ENCODE peak calls at places on chromosomes 5 and 9, in four cellular contexts. T is neuronal stem cell, I is upper lobe of right lung, Z is IMR-90. S is an unnamed sample. For H3K4me1, the result is how much of the 10 kb centered on the place peaks cover.

GRCh38 chr5:135551593-135552447 is 16.1 kb upstream of the NEUROG1 start:
- DNase-seq in T (no peak), I (no peak), Z (peak), S (peak)

GRCh38 chr5:54175-54730 is 37.7 kb upstream of the PLEKHG4B start:
- DNase-seq in Z (no peak), I (no peak), T (no peak), S (no peak)

GRCh38 chr5:124418390-124418789 is 328.0 kb downstream of the ZNF608 start:
- DNase-seq in I (no peak), Z (no peak), T (no peak), S (no peak)

GRCh38 chr5:150632305-150633160 is 7.9 kb upstream of the SYNPO start:
- DNase-seq in Z (peak), T (no peak), I (no peak), S (peak)

GRCh38 chr5:77871946-77872345 is 95.8 kb upstream of the TBCA start:
- DNase-seq in I (no peak), Z (peak), T (no peak), S (no peak)

GRCh38 chr5:67746103-67746502 is 469.5 kb upstream of the PIK3R1 start:
- DNase-seq in I (no peak), T (no peak), Z (no peak), S (no peak)

GRCh38 chr9:21141427-21141882 is at the start of gene IFNW1:
- DNase-seq in Z (no peak), T (no peak), I (no peak), S (peak)

GRCh38 chr5:134506054-134507039 is 19.1 kb upstream of the JADE2 start:
- DNase-seq in I (peak), T (no peak), Z (no peak), S (no peak)

GRCh38 chr9:14542071-14542470 is 151.2 kb downstream of the ZDHHC21 start:
- DNase-seq in Z (no peak), T (no peak), I (no peak), S (no peak)

GRCh38 chr9:35954942-35955546 is 2.9 kb downstream of the OR2S2 start:
- DNase-seq in I (no peak), T (peak), Z (peak), S (peak)

GRCh38 chr9:113876806-113877236 is 712 bp downstream of the ZNF618 start:
- DNase-seq in Z (peak), I (no peak), T (no peak), S (peak)

GRCh38 chr9:33932078-33932807 is 115.3 kb downstream of the UBE2R2 start:
- DNase-seq in T (no peak), I (no peak), Z (no peak), S (no peak)

GRCh38 chr9:8863064-8863463 is 1063.5 kb upstream of the DMAC1 start:
- DNase-seq in I (no peak), Z (no peak), T (no peak), S (no peak)

GRCh38 chr9:34612788-34613390 is 992 bp upstream of the RPP25L start:
- DNase-seq in Z (peak), I (peak), T (no peak), S (peak)

GRCh38 chr9:5698810-5699556 is 70.1 kb downstream of the RIC1 start:
- DNase-seq in Z (peak), I (no peak), T (no peak), S (peak)

GRCh38 chr5:177995691-177996595 is at the start of gene PROP1:
- DNase-seq in I (no peak), T (no peak), Z (no peak), S (no peak)

GRCh38 chr5:7392401-7393024 is 3.4 kb upstream of the ADCY2 start:
- DNase-seq in T (peak), I (no peak), Z (no peak), S (peak)

GRCh38 chr5:39068099-39068498 is 6.1 kb downstream of the RICTOR start:
- DNase-seq in I (no peak), Z (no peak), T (no peak), S (no peak)

GRCh38 chr9:20701058-20701457 is 17.0 kb downstream of the FOCAD start:
- DNase-seq in T (no peak), I (no peak), Z (no peak), S (no peak)

GRCh38 chr5:157559301-157559700 is 16.3 kb downstream of the ADAM19 start:
- DNase-seq in Z (peak), I (no peak), T (no peak), S (peak)

GRCh38 chr5:141734501-141735231 is 52.6 kb upstream of the ARAP3 start:
- DNase-seq in I (no peak), Z (peak), T (peak), S (peak)

GRCh38 chr9:126498331-126498730 is 115.4 kb upstream of the LMX1B start:
- DNase-seq in Z (no peak), I (no peak), T (no peak), S (no peak)

GRCh38 chr5:60092671-60093422 is 199.3 kb upstream of the PDE4D start:
- DNase-seq in T (no peak), Z (peak), I (no peak), S (peak)

GRCh38 chr9:121288874-121289553 is 21.1 kb downstream of the GSN start:
- DNase-seq in T (peak), I (peak), Z (peak), S (peak)

GRCh38 chr5:30809907-30810306 is 383.6 kb upstream of the CDH6 start:
- DNase-seq in T (no peak), Z (no peak), I (no peak), S (no peak)

GRCh38 chr5:150055707-150056443 is 30.5 kb downstream of the CSF1R start:
- DNase-seq in I (no peak), Z (no peak), T (no peak), S (no peak)

DNA sequence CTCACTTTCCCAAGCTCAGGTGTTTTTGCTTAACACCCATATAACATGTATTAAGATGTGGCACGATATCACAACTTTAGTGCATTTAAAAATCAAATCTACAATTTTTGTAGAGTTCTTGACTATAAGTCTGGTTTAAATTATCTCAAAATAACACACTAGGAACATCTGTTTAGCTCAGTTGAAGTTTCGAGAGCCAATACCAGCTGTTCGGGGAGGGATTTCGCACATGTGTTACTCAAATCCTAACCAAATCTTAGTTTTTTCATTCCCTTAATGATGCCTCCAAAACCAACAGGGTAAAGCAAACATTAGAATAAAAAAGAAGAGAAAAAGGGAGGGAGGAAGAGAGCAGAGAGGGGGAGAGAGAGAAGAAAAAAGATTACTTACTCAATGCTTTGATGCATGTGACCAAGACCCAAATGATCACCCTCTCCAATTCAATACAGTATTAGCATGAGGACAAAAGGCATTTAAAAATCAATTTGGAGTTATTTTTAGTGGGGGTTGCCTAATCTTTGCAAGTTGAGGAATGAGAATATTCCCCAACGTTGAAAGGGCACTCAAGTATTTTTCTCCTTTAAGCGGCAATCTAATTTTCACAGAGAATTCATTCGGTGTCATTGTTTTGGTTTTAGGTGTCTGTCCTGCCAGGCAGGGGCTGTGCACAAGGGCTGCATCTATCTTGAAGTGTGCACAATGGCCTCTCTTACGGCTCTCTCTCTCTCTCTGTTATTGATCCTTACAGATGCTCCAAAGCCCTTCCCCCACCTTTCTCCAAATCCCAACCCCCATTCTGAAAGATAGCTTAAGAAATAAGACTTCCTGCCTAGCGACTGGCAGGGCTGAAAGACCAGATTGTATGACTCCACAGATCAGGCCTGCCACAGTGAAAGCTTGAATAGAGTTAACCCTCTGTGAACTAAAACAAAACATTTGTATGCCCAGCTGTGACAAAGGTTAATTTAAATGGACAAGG is 86.2 kb upstream of the NR5A1 start:
- DNase-seq in T (peak), I (no peak), Z (peak), S (no peak)
- H3K4me1 ChIP-seq in T (under half), I (under half), Z (under half), S (half or more)

DNA sequence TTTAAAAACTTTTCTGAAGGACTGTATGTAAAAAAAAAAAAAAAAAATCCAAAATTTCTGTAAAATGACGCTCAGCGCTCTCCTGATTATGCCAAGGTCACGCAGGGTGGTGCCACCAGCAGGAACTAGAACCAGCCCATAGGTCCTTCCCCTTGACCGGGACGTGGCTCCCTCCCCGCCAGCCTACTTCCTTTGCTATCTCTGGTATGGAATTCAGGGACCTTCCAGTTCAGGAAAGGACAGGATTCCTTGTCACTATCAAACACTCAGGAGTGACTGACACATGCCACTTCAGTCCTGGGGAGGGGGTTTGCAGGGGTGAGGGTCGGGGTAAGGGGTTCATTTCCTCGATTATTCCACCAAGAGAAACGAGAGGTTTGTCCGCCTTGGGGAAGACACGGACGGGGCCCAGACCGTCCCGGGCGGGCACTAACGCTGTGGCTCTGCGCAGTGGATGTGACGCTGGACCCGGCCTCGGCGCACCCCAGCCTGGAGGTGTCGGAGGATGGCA is 18.8 kb downstream of the BTNL9 start:
- DNase-seq in Z (no peak), T (no peak), I (no peak), S (no peak)
- H3K4me3 ChIP-seq in Z (no peak), T (peak), I (no peak), S (no peak)

DNA sequence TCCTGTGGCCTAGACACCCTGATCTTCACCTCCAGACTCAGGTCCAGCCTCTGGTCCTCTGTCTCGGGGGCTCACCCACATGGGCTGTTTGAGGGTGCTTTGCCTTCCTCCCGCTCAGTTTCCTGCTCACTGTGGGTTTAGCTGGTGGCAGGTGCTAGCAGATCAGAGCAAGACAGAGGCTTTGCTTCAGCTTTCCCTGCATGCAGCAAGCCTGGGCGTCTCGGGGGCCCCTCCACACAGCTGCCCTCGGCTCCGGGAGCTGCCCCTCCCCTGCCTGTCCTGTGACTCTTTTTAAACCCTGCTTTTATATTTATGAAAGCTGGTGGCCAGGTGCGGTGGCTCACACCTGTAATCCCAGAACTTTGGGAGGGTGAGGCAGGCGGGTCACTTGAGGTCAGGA is 14.6 kb downstream of the MRPL36 start:
- DNase-seq in I (peak), Z (no peak), T (no peak), S (no peak)
- H3K4me1 ChIP-seq in I (under half), Z (under half), T (under half), S (under half)

GRCh38 chr5:139304391-139305324 is 11.1 kb downstream of the MATR3 start:
- DNase-seq in Z (no peak), T (no peak), I (no peak), S (no peak)
- H3K4me3 ChIP-seq in Z (no peak), T (no peak), I (no peak), S (no peak)

DNA sequence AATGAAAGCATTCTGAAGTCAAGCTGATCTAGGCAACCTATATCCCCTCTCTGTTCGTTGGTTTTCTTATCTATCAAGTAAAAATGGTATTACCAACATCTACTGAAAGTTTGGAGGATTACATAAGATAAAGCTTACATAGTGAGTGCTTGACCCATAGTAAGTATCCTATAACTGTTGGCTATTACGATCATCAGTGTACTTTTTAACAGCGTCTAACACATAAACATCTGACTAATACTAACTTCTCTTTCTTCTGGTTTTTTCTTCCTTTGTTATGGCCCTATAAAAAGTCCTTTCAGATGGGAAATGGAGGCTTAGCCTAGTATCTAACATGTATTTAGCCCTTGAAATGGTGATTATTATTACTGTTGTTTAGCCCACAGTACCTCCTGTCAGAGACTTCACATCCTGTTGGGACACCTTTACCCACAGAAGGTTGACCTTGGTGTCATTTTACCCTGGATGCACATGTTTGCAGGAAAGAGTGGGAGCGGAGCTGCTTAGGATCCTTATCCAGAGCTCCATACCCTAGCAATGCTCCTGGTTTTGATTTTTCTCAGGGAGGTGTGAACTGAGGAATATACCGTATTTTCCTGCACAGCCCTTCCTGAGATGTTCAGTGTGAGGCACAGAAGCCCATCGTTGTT is 6.0 kb downstream of the INSYN2B start:
- DNase-seq in I (no peak), T (no peak), Z (peak), S (no peak)
- H3K4me1 ChIP-seq in I (under half), T (under half), Z (under half), S (under half)

DNA sequence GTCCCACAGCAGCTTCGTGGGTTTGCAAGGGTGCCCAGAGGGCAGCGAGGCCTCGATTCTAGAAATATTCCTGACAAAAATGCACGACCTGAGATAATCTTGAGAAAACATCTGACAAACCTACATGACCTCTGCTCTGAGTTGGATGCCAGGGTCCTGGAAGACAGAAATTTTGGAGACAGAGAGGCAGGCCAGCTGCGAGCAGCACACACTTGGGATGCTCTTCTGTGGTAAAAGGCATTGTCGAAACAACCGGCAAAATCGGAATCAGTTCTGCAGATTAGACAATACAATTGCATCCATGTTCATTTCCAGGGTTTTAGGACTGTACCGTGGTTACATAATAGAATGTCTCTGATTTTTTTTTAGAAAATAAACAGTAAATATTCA is 74.2 kb downstream of the GADD45G start:
- DNase-seq in T (no peak), I (no peak), Z (no peak), S (no peak)
- H3K4me3 ChIP-seq in T (no peak), I (no peak), Z (no peak), S (no peak)

GRCh38 chr9:124264812-124265211 is 7.1 kb downstream of the NEK6 start:
- DNase-seq in Z (peak), T (no peak), I (no peak), S (no peak)
- H3K4me1 ChIP-seq in Z (half or more), T (half or more), I (half or more), S (half or more)

DNA sequence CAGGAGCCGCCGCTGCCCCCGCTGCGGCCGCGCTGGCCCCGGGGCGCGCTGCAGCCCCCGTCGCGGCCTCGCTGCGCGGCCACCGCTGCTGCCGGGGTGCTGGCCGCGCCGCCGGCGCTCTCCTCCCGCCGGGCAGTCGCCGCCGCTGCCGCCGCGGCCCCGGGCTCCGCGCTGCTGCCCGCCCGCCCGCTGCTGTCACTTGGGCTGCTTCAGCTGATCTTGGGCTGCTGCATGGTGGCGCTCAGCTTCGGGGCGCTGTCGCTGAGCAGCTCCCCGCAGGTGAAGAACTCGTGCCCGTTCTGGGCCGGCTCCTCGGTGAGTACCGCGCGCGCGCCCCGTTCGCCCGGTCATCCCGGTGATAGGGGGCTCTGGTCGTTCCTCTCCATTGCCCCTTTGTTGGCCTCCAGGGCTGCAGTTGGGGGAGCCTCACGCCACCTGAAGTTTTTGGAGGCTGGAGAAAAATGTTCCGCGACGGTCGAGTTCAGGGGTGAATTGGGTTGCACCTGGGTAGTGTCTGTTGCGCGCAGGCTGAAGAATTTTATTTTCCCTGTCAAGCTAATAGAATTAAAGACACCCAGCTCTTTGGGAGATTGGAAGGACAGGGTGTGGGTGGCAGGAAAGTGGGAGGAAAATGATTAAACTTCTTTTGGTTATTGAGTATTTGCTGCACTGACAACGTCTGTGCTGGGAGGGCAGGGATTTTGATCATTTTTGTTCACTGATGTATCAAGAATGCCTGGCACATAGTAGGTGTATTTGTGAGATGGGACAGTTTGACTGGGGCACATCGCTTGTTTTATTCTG is 596 bp downstream of the ENTREP1 start:
- DNase-seq in T (no peak), I (peak), Z (no peak), S (peak)
- H3K4me3 ChIP-seq in T (peak), I (peak), Z (peak), S (peak)

GRCh38 chr9:129628709-129629108 is 2.7 kb downstream of the NTMT1 start:
- DNase-seq in Z (no peak), I (no peak), T (no peak), S (no peak)
- H3K4me1 ChIP-seq in Z (under half), I (under half), T (under half), S (half or more)

S was measured in adipocyte.